ENCODE peak calls at places on chromosomes 7 and 10, in eight cellular contexts. R is activated naive CD8-positive, alpha-beta T cell treated with anti-CD3 and anti-CD28 coated beads, Interleukin-2, amount 50 U/mL, for 24 hours; X is NCI-H1417 treated with DMSO at 0.1 percent for 48 hours; Z is ureter; E is GM23248; B is SJSA1; K is NCI-H748 treated with DMSO at 0.1 percent for 48 hours; H is HT1080. Y is an unnamed sample.

GRCh38 chr10:33716461-33717267 is 382.2 kb upstream of the NRP1 start:
- DNase-seq in Z (no peak), B (no peak), K (no peak), X (no peak), R (no peak), E (no peak), H (no peak), Y (no peak)

GRCh38 chr7:47535704-47536628 is 45.9 kb downstream of the TNS3 start:
- DNase-seq in X (no peak), E (peak; percentile 24), H (no peak), K (no peak), B (no peak), R (no peak), Z (no peak), Y (no peak)

GRCh38 chr7:91112902-91113321 is 151.3 kb upstream of the FZD1 start:
- DNase-seq in H (no peak), X (no peak), K (no peak), R (no peak), E (no peak), Z (no peak), B (no peak), Y (peak; percentile 14)

GRCh38 chr10:86341361-86341811 is 25.2 kb downstream of the GRID1 start:
- DNase-seq in R (no peak), H (no peak), K (no peak), X (no peak), E (peak; percentile 14), B (no peak), Z (no peak), Y (peak; percentile 19)

GRCh38 chr7:139127648-139128047 is 18.1 kb upstream of the ZC3HAV1 start:
- DNase-seq in K (no peak), X (no peak), H (no peak), R (no peak), B (no peak), E (no peak), Z (no peak), Y (no peak)

GRCh38 chr10:17075975-17076374 is 53.6 kb downstream of the CUBN start:
- DNase-seq in Z (no peak), K (no peak), B (no peak), X (no peak), E (peak; percentile 51), H (no peak), R (no peak), Y (no peak)

GRCh38 chr7:134016223-134016941 is 110.8 kb upstream of the LRGUK start:
- DNase-seq in R (no peak), X (no peak), H (peak; percentile 37), K (peak; percentile 25), B (no peak), Z (no peak), E (peak; percentile 42), Y (no peak)

GRCh38 chr10:60846173-60846572 is 67.9 kb downstream of the CDK1 start:
- DNase-seq in K (no peak), R (no peak), B (no peak), H (peak; percentile 70), E (peak; percentile 57), Z (no peak), X (no peak), Y (peak; percentile 25)

GRCh38 chr10:15067154-15067553 is 21.4 kb downstream of the ACBD7 start:
- DNase-seq in B (no peak), H (no peak), R (no peak), K (no peak), X (no peak), E (no peak), Z (no peak), Y (no peak)

GRCh38 chr7:151990567-151990966 is 34.3 kb downstream of the GALNTL5 start:
- DNase-seq in K (no peak), E (peak; percentile 35), Z (no peak), R (no peak), X (no peak), B (no peak), H (peak; percentile 74), Y (no peak)

GRCh38 chr7:6536262-6536770 is 14.9 kb downstream of the GRID2IP start:
- DNase-seq in R (peak; percentile 45), Z (no peak), B (no peak), H (no peak), E (no peak), K (no peak), X (no peak), Y (no peak)

GRCh38 chr7:19116121-19117080 is 1.0 kb downstream of the TWIST1 start:
- DNase-seq in Z (no peak), X (peak; percentile 30), H (peak; percentile 56), R (peak; percentile 3), B (peak; percentile 60), K (peak; percentile 38), E (peak; percentile 64), Y (peak; percentile 38)

GRCh38 chr10:73424478-73424877 is 8.9 kb downstream of the MSS51 start:
- DNase-seq in R (no peak), E (no peak), B (no peak), H (no peak), K (no peak), Z (no peak), X (no peak), Y (peak; percentile 54)

GRCh38 chr10:133474833-133475734 is 21.3 kb downstream of the SCART1 start:
- DNase-seq in X (no peak), R (peak; percentile 34), Z (peak; percentile 27), B (no peak), E (no peak), K (no peak), H (no peak), Y (no peak)

GRCh38 chr7:134502463-134502862 is 24.9 kb upstream of the AKR1B10 start:
- DNase-seq in B (no peak), X (no peak), H (no peak), E (peak; percentile 87), K (no peak), Z (peak; percentile 61), R (no peak), Y (no peak)

GRCh38 chr7:150428671-150429451 is 21.6 kb upstream of the GIMAP8 start:
- DNase-seq in R (peak; percentile 47), E (peak; percentile 97), H (peak; percentile 96), B (peak; percentile 42), K (no peak), X (peak; percentile 49), Z (peak; percentile 54), Y (no peak)

GRCh38 chr10:131250454-131251145 is 60.9 kb downstream of the TCERG1L start:
- DNase-seq in Z (no peak), X (no peak), K (no peak), R (no peak), B (no peak), E (no peak), H (no peak), Y (no peak)

GRCh38 chr10:19775286-19775685 is 40.9 kb upstream of the PLXDC2 start:
- DNase-seq in B (no peak), X (no peak), Z (no peak), H (no peak), R (no peak), K (no peak), E (no peak), Y (no peak)

GRCh38 chr7:79211724-79212123 is 241.7 kb downstream of the MAGI2 start:
- DNase-seq in Z (no peak), K (no peak), E (no peak), X (no peak), H (no peak), B (no peak), R (no peak), Y (peak; percentile 7)

GRCh38 chr10:132397671-132398565 is 918 bp downstream of the PWWP2B start:
- DNase-seq in E (peak; percentile 87), H (peak; percentile 21), K (no peak), Z (no peak), X (no peak), R (peak; percentile 57), B (no peak), Y (peak; percentile 65)

GRCh38 chr10:115653473-115653872 is 560.3 kb downstream of the ATRNL1 start:
- DNase-seq in Z (no peak), E (no peak), H (no peak), K (no peak), X (no peak), B (no peak), R (no peak), Y (no peak)

GRCh38 chr10:94308866-94309265 is 53.9 kb downstream of the NOC3L start:
- DNase-seq in B (no peak), K (no peak), E (no peak), H (no peak), Z (no peak), X (no peak), R (no peak), Y (no peak)

GRCh38 chr7:10708447-10708846 is 265.2 kb upstream of the PHF14 start:
- DNase-seq in K (peak; percentile 79), Z (no peak), E (no peak), R (no peak), H (peak; percentile 21), B (no peak), X (peak; percentile 41), Y (peak; percentile 18)

GRCh38 chr7:25858562-25859411 is 293.2 kb upstream of the NFE2L3 start:
- DNase-seq in H (no peak), K (no peak), E (no peak), B (no peak), R (no peak), Z (no peak), X (no peak), Y (no peak)

GRCh38 chr7:158450476-158451124 is 137.0 kb downstream of the PTPRN2 start:
- DNase-seq in E (no peak), H (no peak), B (no peak), K (peak; percentile 24), X (peak; percentile 38), R (no peak), Z (no peak), Y (no peak)

GRCh38 chr10:132123606-132124005 is 57.9 kb downstream of the JAKMIP3 start:
- DNase-seq in B (no peak), K (no peak), X (no peak), E (no peak), R (no peak), Z (no peak), H (no peak), Y (no peak)

GRCh38 chr7:154865984-154866685 is 136.8 kb downstream of the PAXIP1 start:
- DNase-seq in R (no peak), K (no peak), B (no peak), E (no peak), H (no peak), X (no peak), Z (no peak), Y (no peak)

GRCh38 chr10:132350391-132350790 is 18.4 kb downstream of the LRRC27 start:
- DNase-seq in K (no peak), B (no peak), X (no peak), Z (no peak), E (no peak), H (no peak), R (no peak), Y (no peak)

GRCh38 chr7:47573758-47574472 is 8.0 kb downstream of the TNS3 start:
- DNase-seq in Z (no peak), K (no peak), X (no peak), H (peak; percentile 40), E (peak; percentile 93), R (no peak), B (peak; percentile 56), Y (no peak)

GRCh38 chr7:99362801-99363200 is 11.7 kb upstream of the ARPC1B start:
- DNase-seq in E (peak; percentile 76), Z (no peak), X (no peak), R (no peak), H (no peak), B (peak; percentile 84), K (no peak), Y (no peak)

GRCh38 chr7:144410441-144410840 is 6.9 kb upstream of the NOBOX start:
- DNase-seq in X (no peak), E (no peak), H (no peak), Z (no peak), R (no peak), B (no peak), K (no peak), Y (no peak)

GRCh38 chr7:11458736-11459483 is 373.1 kb downstream of the THSD7A start:
- DNase-seq in B (no peak), Z (no peak), K (no peak), E (peak; percentile 90), H (peak; percentile 88), R (no peak), X (no peak), Y (peak; percentile 87)